ENCODE peak calls at places on chromosomes 5 and 9, in nine cellular contexts. T is AG04450, H is adrenal gland, K is breast epithelium, X is hepatocyte, B is A549, Y is suprapubic skin, N is left ventricle myocardium inferior, F is tibial nerve. V is an unnamed sample.

GRCh38 chr9:3012245-3012644 is 168.3 kb upstream of the PUM3 start:
- DNase-seq in T (no peak), H (no peak), B (no peak), X (no peak), F (no peak), N (no peak), Y (no peak), K (no peak), V (no peak)

GRCh38 chr9:117725426-117725887 is 21.3 kb downstream of the TLR4 start:
- DNase-seq in N (no peak), T (no peak), X (no peak), Y (peak), B (no peak), F (no peak), H (no peak), K (no peak), V (no peak)

GRCh38 chr9:131117111-131117761 is 8.2 kb upstream of the NUP214 start:
- DNase-seq in B (no peak), N (no peak), F (no peak), Y (no peak), X (no peak), T (no peak), H (peak), K (no peak), V (no peak)

GRCh38 chr9:136791466-136792276 is 527 bp downstream of the TMEM141 start:
- DNase-seq in T (no peak), F (peak), K (peak), H (peak), N (peak), Y (peak), X (peak), B (peak), V (peak)

GRCh38 chr5:116754556-116754955 is 179.9 kb upstream of the SEMA6A start:
- DNase-seq in B (no peak), F (no peak), X (no peak), Y (no peak), T (no peak), H (no peak), K (no peak), N (no peak), V (no peak)

GRCh38 chr9:36314740-36315139 is 56.5 kb upstream of the GNE start:
- DNase-seq in K (no peak), Y (no peak), T (no peak), H (no peak), F (no peak), B (no peak), X (no peak), N (no peak), V (no peak)

GRCh38 chr5:134463991-134464760 is 52.5 kb upstream of the CDKN2AIPNL start:
- DNase-seq in X (peak), Y (peak), K (no peak), H (no peak), N (no peak), T (no peak), F (no peak), B (no peak), V (no peak)

GRCh38 chr5:1099931-1100651 is 11.8 kb downstream of the SLC12A7 start:
- DNase-seq in B (no peak), H (no peak), N (no peak), F (no peak), K (no peak), Y (no peak), T (no peak), X (peak), V (peak)

DNA sequence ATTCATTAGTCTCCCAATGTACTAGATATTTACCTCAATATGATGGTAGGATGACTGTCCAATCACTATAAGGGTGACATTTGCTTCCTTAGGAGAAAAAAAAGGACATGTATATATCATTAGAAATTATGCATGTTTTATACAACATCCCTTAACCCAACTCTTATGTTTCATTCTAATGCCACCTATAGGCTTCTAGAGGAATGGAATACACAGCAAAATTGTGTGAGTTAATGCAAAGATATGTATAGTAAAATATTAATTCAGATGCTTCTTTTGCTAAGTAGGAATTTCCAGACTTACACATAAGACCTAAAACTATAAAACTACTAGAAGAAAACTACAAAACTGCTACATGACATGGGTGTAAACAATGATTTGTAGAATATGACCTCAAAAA is 3.5 kb downstream of the PRXL2C start:
- DNase-seq in B (peak), Y (no peak), K (no peak), N (no peak), X (no peak), F (no peak), T (no peak), H (no peak), V (no peak)
- TF ChIP-seq CTCF in B (peak), Y (no peak), K (no peak), N (peak), X (peak), F (no peak), T (peak), H (no peak), V (peak)

GRCh38 chr9:22622823-22623222 is 176.2 kb downstream of the DMRTA1 start:
- DNase-seq in B (no peak), X (no peak), K (no peak), H (no peak), F (no peak), T (peak), N (no peak), Y (no peak), V (no peak)
- H3K4me3 ChIP-seq in B (no peak), X (no peak), K (no peak), H (no peak), F (no peak), T (no peak), N (no peak), Y (no peak), V (no peak)

DNA sequence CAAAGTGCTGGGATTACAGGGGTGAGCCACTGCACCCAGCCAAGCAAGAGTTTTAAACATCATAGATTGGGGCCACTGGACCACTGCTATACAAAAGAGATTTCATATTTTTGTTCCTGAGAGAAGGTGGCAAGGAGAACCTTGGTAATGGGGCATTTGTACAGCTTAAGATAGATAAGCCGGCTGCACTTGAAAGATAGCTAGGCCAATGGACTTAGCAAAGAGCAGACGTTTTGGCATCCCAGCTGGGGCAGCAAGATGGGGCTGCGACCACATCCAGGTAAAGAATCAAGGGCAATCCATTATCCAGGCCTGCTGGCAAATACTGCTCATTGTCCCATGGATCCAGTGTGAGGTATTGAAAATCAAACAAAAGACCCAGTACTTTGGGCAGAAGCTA is 3.9 kb upstream of the ISCA1 start:
- DNase-seq in B (no peak), X (no peak), H (no peak), T (no peak), F (no peak), K (no peak), Y (no peak), N (no peak), V (no peak)
- TF ChIP-seq CTCF in B (no peak), X (no peak), H (no peak), T (no peak), F (no peak), K (no peak), Y (no peak), N (no peak), V (no peak)

DNA sequence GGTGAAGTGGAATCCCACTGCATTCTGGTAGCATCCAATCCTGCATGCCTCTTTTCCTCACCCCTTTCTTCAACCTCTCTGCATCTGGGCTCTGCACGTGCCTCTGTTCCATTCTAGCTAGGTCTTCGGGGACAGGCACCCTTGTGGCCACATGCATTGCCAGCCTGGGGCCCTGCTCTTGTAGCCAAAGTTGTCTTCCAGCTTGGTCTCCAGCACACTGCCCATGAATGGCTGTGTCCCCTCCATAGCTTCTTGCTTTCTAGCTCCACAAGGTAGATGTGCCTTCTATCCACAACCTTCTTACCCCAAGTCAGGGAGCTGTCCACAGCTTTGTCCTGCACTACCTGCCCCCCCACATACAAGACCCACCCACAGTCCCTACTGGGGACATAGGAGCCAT is 32.6 kb downstream of the ALG2 start:
- DNase-seq in Y (no peak), X (no peak), K (no peak), F (no peak), H (no peak), N (no peak), T (no peak), B (no peak), V (no peak)
- H3K4me3 ChIP-seq in Y (no peak), X (no peak), K (no peak), F (no peak), H (no peak), N (no peak), T (no peak), B (no peak), V (no peak)

DNA sequence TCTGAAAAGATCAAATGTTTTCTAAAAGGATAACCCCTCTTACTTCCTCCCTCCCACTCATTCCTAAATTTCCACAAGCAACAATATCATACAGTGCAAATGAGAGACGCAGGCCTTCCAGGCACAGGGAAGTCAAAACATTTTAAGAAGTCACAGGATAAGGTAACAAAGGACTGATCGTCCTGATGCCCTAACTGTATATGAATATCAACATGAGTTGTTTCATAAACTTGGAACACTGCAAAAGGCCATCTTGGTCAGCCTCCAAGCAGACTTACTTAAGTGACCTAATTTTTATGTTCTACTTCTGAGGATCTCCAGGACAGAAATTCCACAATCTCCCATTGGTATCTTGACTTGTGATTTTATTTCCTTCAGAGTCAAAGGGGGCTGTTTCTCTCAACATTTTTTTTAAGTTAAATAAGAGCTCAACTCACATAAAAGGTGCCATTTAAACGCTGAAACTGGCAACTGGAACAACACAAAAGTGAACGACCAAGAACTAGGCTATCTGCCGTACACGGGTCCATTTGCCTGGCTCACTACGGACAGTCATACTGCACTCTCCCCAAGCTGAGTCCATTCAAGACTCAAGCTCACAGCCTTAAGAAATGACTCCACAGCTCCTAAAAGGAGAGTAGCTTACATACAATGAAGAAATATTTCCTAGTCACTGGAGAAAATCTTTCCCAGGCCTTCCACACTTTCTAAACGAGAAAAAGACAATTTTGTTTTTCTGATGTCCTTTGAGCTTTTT is 71.3 kb downstream of the LHFPL2 start:
- DNase-seq in T (no peak), B (no peak), H (peak), K (no peak), X (no peak), N (no peak), F (no peak), Y (no peak), V (no peak)
- TF ChIP-seq CTCF in T (no peak), B (no peak), H (no peak), K (no peak), X (no peak), N (no peak), F (no peak), Y (no peak), V (no peak)

GRCh38 chr5:119274024-119274766 is 81.6 kb upstream of the TNFAIP8 start:
- DNase-seq in B (peak), N (no peak), K (peak), Y (no peak), F (no peak), X (peak), T (no peak), H (no peak), V (no peak)

GRCh38 chr5:119275146-119275872 is 80.5 kb upstream of the TNFAIP8 start:
- DNase-seq in B (peak), K (no peak), H (no peak), X (peak), F (no peak), Y (no peak), T (no peak), N (no peak), V (no peak)

GRCh38 chr5:119276976-119277375 is 78.8 kb upstream of the TNFAIP8 start:
- DNase-seq in Y (no peak), T (no peak), X (no peak), B (no peak), F (no peak), H (no peak), K (no peak), N (no peak), V (no peak)

GRCh38 chr5:119274767-119275130 is 81.1 kb upstream of the TNFAIP8 start:
- DNase-seq in Y (no peak), H (no peak), N (no peak), X (no peak), F (no peak), K (no peak), B (no peak), T (peak), V (no peak)

GRCh38 chr5:119275873-119276214 is 80.0 kb upstream of the TNFAIP8 start:
- DNase-seq in N (no peak), X (no peak), Y (no peak), B (no peak), T (no peak), H (no peak), K (no peak), F (no peak), V (no peak)
- H3K4me3 ChIP-seq in N (no peak), X (no peak), Y (no peak), B (no peak), T (no peak), H (no peak), K (no peak), F (no peak), V (no peak)

V was measured in endodermal cell.